ENCODE peak calls at places on chromosomes 2 and 18, in eight cellular contexts. R, D, A, M, Q, V, H and C are unnamed samples.

GRCh38 chr2:239891692-239892091 is 133.4 kb downstream of the NDUFA10 start:
- DNase-seq in R (no peak), D (no peak), A (no peak), M (no peak), Q (no peak), V (no peak), H (no peak), C (no peak)

GRCh38 chr2:18986046-18986445 is 372.4 kb downstream of the OSR1 start:
- DNase-seq in R (no peak), D (no peak), A (no peak), M (no peak), Q (no peak), V (no peak), H (no peak), C (no peak)

GRCh38 chr2:238158018-238158806 is 558 bp upstream of the ERFE start:
- DNase-seq in R (no peak), D (no peak), A (no peak), M (no peak), Q (no peak), V (no peak), H (peak; percentile 69), C (no peak)

GRCh38 chr2:121036226-121036692 is 248.7 kb downstream of the TFCP2L1 start:
- DNase-seq in R (no peak), D (no peak), A (no peak), M (no peak), Q (peak; percentile 65), V (no peak), H (no peak), C (no peak)

GRCh38 chr2:158969162-158969716 is 799 bp downstream of the TANC1 start:
- DNase-seq in R (no peak), D (peak; percentile 27), A (no peak), M (no peak), Q (no peak), V (no peak), H (peak; percentile 82), C (no peak)

GRCh38 chr2:124301915-124302314 is 276.8 kb downstream of the CNTNAP5 start:
- DNase-seq in R (no peak), D (no peak), A (no peak), M (no peak), Q (no peak), V (no peak), H (no peak), C (no peak)

GRCh38 chr2:179948058-179948457 is 59.0 kb downstream of the CWC22 start:
- DNase-seq in R (no peak), D (no peak), A (no peak), M (no peak), Q (peak; percentile 14), V (no peak), H (no peak), C (no peak)

GRCh38 chr2:1787799-1788477 is 43.6 kb upstream of the PXDN start:
- DNase-seq in R (peak; percentile 11), D (no peak), A (no peak), M (no peak), Q (no peak), V (no peak), H (no peak), C (no peak)

GRCh38 chr2:47360937-47361336 is 42.0 kb upstream of the MSH2 start:
- DNase-seq in R (no peak), D (peak; percentile 70), A (no peak), M (peak; percentile 62), Q (peak; percentile 76), V (no peak), H (no peak), C (no peak)

GRCh38 chr2:27593240-27593639 is 10.4 kb downstream of the ZNF512 start:
- DNase-seq in R (no peak), D (no peak), A (no peak), M (no peak), Q (no peak), V (no peak), H (no peak), C (no peak)

GRCh38 chr2:170535552-170535951 is 179.6 kb upstream of the SP5 start:
- DNase-seq in R (no peak), D (no peak), A (no peak), M (no peak), Q (no peak), V (no peak), H (no peak), C (no peak)

GRCh38 chr2:12262681-12263436 is 453.9 kb upstream of the TRIB2 start:
- DNase-seq in R (no peak), D (no peak), A (peak; percentile 77), M (no peak), Q (no peak), V (no peak), H (no peak), C (no peak)

GRCh38 chr2:44044281-44044720 is 48.5 kb upstream of the LRPPRC start:
- DNase-seq in R (peak; percentile 86), D (peak; percentile 91), A (peak; percentile 87), M (peak; percentile 87), Q (peak; percentile 83), V (peak; percentile 89), H (peak; percentile 66), C (peak; percentile 74)

GRCh38 chr2:120250640-120251039 is 2.0 kb upstream of the RALB start:
- DNase-seq in R (peak; percentile 54), D (no peak), A (peak; percentile 42), M (no peak), Q (no peak), V (no peak), H (no peak), C (no peak)

GRCh38 chr2:204274487-204274886 is 270.8 kb upstream of the PARD3B start:
- DNase-seq in R (no peak), D (no peak), A (no peak), M (no peak), Q (no peak), V (no peak), H (no peak), C (no peak)

GRCh38 chr18:68803371-68803770 is 5.5 kb downstream of the CCDC102B start:
- DNase-seq in R (peak; percentile 73), D (no peak), A (peak; percentile 92), M (peak; percentile 39), Q (no peak), V (peak; percentile 36), H (peak; percentile 33), C (peak; percentile 32)

GRCh38 chr2:112480540-112481049 is 1.4 kb upstream of the TTL start:
- DNase-seq in R (no peak), D (peak; percentile 71), A (no peak), M (peak; percentile 13), Q (peak; percentile 24), V (no peak), H (no peak), C (no peak)

GRCh38 chr18:13218376-13219011 is at the start of gene LDLRAD4:
- DNase-seq in R (peak; percentile 77), D (no peak), A (peak; percentile 77), M (peak; percentile 59), Q (no peak), V (peak; percentile 39), H (peak; percentile 88), C (no peak)

GRCh38 chr18:52339891-52340371 is at the start of gene DCC:
- DNase-seq in R (no peak), D (peak; percentile 35), A (no peak), M (peak; percentile 34), Q (peak; percentile 2), V (peak; percentile 38), H (peak; percentile 32), C (no peak)

GRCh38 chr18:63949068-63949737 is at the start of gene HMSD:
- DNase-seq in R (peak; percentile 67), D (peak; percentile 53), A (no peak), M (peak; percentile 69), Q (no peak), V (peak; percentile 61), H (peak; percentile 93), C (peak; percentile 15)
- TF ChIP-seq POLR2A in R (no peak), D (no peak), A (no peak), M (no peak), Q (no peak), V (no peak), H (no peak), C (no peak)

GRCh38 chr2:31411771-31412170 is 2.8 kb downstream of the XDH start:
- DNase-seq in R (no peak), D (no peak), A (no peak), M (no peak), Q (no peak), V (no peak), H (no peak), C (no peak)
- TF ChIP-seq EP300 in R (no peak), D (no peak), A (no peak), M (no peak), Q (no peak), V (no peak), H (no peak), C (no peak)

DNA sequence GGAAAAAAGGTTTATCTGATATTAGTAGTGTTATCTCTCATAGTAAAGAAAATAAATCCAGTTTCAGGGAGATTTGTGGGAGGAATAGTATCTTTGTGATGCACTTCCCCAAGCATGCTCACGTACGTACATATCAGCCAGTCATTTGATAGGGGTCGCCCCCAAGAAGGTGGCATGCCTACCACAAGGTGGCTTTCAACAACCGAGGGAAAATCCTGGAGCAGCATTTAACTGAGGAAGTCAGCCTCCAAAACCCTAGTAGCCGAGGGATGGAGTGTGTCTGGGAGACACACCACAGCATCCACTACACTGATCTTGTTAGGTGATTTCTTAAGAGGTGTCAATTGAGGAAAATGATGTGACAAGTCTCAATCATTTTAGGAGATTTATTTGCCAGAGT is 623.9 kb downstream of the NYAP2 start:
- DNase-seq in R (no peak), D (no peak), A (no peak), M (no peak), Q (peak; percentile 51), V (no peak), H (no peak), C (no peak)
- TF ChIP-seq CTCF in R (no peak), D (no peak), A (no peak), M (no peak), Q (peak; percentile 66), V (no peak), H (no peak), C (no peak)

GRCh38 chr18:47930086-47930843 is at the start of gene SMAD2:
- DNase-seq in R (peak; percentile 92), D (peak; percentile 15), A (peak; percentile 93), M (peak; percentile 88), Q (peak; percentile 87), V (peak; percentile 85), H (peak; percentile 96), C (peak; percentile 68)

GRCh38 chr18:47931707-47932103 is 1.2 kb upstream of the SMAD2 start:
- DNase-seq in R (no peak), D (no peak), A (no peak), M (peak; percentile 33), Q (no peak), V (peak; percentile 32), H (no peak), C (no peak)

GRCh38 chr18:47930844-47931706 is 616 bp upstream of the SMAD2 start:
- DNase-seq in R (peak; percentile 98), D (peak; percentile 68), A (peak; percentile 99), M (peak; percentile 98), Q (peak; percentile 91), V (peak; percentile 97), H (peak; percentile 99), C (peak; percentile 89)

GRCh38 chr18:47928466-47928865 is 2.0 kb downstream of the SMAD2 start:
- DNase-seq in R (no peak), D (no peak), A (no peak), M (no peak), Q (no peak), V (no peak), H (no peak), C (no peak)

DNA sequence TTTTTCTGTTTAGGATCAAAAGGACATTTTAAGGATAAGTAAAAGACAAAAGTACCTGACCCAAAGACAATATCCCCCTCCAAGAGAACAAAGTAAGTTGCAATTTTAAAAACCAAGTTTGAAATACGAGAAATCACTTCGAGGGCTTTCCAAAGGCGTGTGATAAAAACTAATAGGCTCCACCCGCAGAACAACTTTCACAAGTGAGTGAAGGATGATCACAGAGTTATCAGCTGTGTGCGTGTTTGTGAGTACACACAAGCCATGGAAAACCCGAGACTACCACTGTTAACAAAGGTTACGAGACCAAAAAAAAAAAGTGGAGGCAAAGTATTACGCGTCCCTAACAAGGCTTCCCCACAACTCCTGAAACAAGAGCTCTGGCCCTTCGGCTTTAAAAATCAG is 776 bp downstream of the SMAD2 start:
- DNase-seq in R (no peak), D (no peak), A (no peak), M (no peak), Q (peak; percentile 37), V (no peak), H (no peak), C (peak; percentile 10)
- TF ChIP-seq POLR2A in R (no peak), D (no peak), A (no peak), M (no peak), Q (no peak), V (no peak), H (no peak), C (no peak)